ENCODE peak calls at places on chromosomes 16 and 17, in four cellular contexts. O is HepG2, H is A549, V is K562. C is an unnamed sample.
A peak's percentile ranks its signal among the peaks of the same experiment; 100 is the strongest.

GRCh38 chr16:10314811-10315210 is 71.0 kb upstream of the ATF7IP2 start:
- DNase-seq in O (peak; percentile 65), H (no peak), V (peak; percentile 42), C (no peak)

GRCh38 chr17:40450175-40450574 is 6.9 kb downstream of the IGFBP4 start:
- DNase-seq in O (peak; percentile 54), H (peak; percentile 81), V (peak; percentile 80), C (no peak)

GRCh38 chr17:21131090-21131616 is 4.4 kb downstream of the DHRS7B start:
- DNase-seq in O (no peak), H (no peak), V (peak; percentile 72), C (no peak)

GRCh38 chr17:42559076-42559475 is 2.9 kb upstream of the COASY start:
- DNase-seq in O (no peak), H (no peak), V (no peak), C (no peak)

GRCh38 chr17:40122466-40122943 is 734 bp downstream of the MSL1 start:
- DNase-seq in O (no peak), H (peak; percentile 69), V (peak; percentile 55), C (no peak)

GRCh38 chr17:75472119-75472518 is 15.7 kb downstream of the TMEM94 start:
- DNase-seq in O (no peak), H (no peak), V (peak; percentile 28), C (no peak)

GRCh38 chr16:12127244-12127643 is 150.7 kb downstream of the SNX29 start:
- DNase-seq in O (no peak), H (no peak), V (no peak), C (no peak)

GRCh38 chr16:588639-588888 is 1.3 kb upstream of the RAB40C start:
- DNase-seq in O (no peak), H (no peak), V (peak; percentile 64), C (no peak)

GRCh38 chr16:68790130-68790761 is 53.1 kb upstream of the TANGO6 start:
- DNase-seq in O (peak; percentile 96), H (peak; percentile 70), V (no peak), C (no peak)

GRCh38 chr17:63246344-63246743 is 199.8 kb downstream of the CYB561 start:
- DNase-seq in O (no peak), H (no peak), V (no peak), C (no peak)

GRCh38 chr16:28987170-28987853 is 2.5 kb downstream of the LAT start:
- DNase-seq in O (no peak), H (no peak), V (no peak), C (no peak)

GRCh38 chr17:73586921-73587680 is 57.1 kb downstream of the SDK2 start:
- DNase-seq in O (peak; percentile 41), H (peak; percentile 33), V (peak; percentile 53), C (no peak)

GRCh38 chr17:58318065-58318481 is 10.5 kb downstream of the TSPOAP1 start:
- DNase-seq in O (no peak), H (no peak), V (no peak), C (no peak)

GRCh38 chr16:13702614-13703013 is 217.3 kb upstream of the ERCC4 start:
- DNase-seq in O (no peak), H (no peak), V (no peak), C (no peak)

GRCh38 chr16:58098207-58099096 is 30.7 kb downstream of the CFAP20 start:
- DNase-seq in O (no peak), H (no peak), V (no peak), C (no peak)

GRCh38 chr16:88691924-88692560 is 5.7 kb upstream of the SNAI3 start:
- DNase-seq in O (no peak), H (no peak), V (no peak), C (no peak)

GRCh38 chr16:3216263-3216640 is 18.7 kb downstream of the ZNF200 start:
- DNase-seq in O (no peak), H (no peak), V (no peak), C (no peak)
- TF ChIP-seq POLR2AphosphoS2 in O (no peak), H (no peak), V (no peak), C (no peak)

GRCh38 chr17:19336938-19337711 is 25.4 kb downstream of the B9D1 start:
- DNase-seq in O (peak; percentile 68), H (no peak), V (peak; percentile 26), C (no peak)

GRCh38 chr17:19334331-19334730 is 28.2 kb downstream of the B9D1 start:
- DNase-seq in O (no peak), H (no peak), V (no peak), C (no peak)

GRCh38 chr17:19337712-19338023 is 24.9 kb downstream of the B9D1 start:
- DNase-seq in O (peak; percentile 41), H (no peak), V (no peak), C (no peak)

GRCh38 chr17:19338031-19338990 is 24.2 kb downstream of the B9D1 start:
- DNase-seq in O (peak; percentile 97), H (peak; percentile 82), V (peak; percentile 50), C (no peak)

GRCh38 chr17:19335951-19336631 is 26.4 kb downstream of the B9D1 start:
- DNase-seq in O (no peak), H (no peak), V (no peak), C (no peak)
- TF ChIP-seq POLR2AphosphoS2 in O (no peak), H (no peak), V (no peak), C (no peak)

GRCh38 chr17:78884876-78885667 is 17.9 kb downstream of the CEP295NL start:
- DNase-seq in O (no peak), H (no peak), V (no peak), C (no peak)

GRCh38 chr17:78882546-78883089 is 20.4 kb downstream of the CEP295NL start:
- DNase-seq in O (no peak), H (no peak), V (no peak), C (no peak)

GRCh38 chr17:78883090-78883532 is 19.9 kb downstream of the CEP295NL start:
- DNase-seq in O (peak; percentile 92), H (peak; percentile 98), V (peak; percentile 78), C (no peak)

GRCh38 chr17:78884148-78884870 is 18.7 kb downstream of the CEP295NL start:
- DNase-seq in O (no peak), H (no peak), V (no peak), C (no peak)

DNA sequence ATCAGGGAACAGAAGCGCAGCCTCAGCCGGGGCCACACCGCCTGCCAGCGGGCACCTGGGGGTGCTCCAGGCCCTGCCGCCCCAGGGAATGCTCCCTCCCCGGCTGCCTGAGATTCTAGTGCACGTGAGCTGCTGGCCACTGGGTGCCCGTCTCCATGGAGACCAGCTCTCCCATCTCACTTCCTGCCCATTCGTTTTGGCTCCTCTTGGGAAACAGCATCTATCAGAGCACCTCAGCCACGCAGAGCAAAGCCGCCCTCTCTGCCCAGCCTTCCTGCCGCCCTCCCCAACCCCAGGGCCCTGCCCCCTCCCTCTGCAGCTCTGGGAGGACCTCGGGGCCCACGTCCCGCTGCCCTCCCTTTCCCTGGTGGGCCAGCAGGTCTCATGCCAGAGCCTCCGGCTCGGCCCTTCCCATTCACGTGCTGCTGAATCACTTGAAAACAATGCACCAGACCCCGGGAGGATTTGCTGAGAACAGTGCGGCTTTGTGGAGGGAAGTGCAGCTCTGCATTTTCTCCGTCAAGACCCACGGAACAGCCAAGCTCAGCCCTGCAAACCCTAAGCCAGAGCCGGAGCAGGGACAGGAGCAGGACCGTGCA is 19.4 kb downstream of the CEP295NL start:
- DNase-seq in O (peak; percentile 89), H (peak; percentile 98), V (no peak), C (no peak)
- TF ChIP-seq POLR2AphosphoS2 in O (no peak), H (no peak), V (no peak), C (no peak)

DNA sequence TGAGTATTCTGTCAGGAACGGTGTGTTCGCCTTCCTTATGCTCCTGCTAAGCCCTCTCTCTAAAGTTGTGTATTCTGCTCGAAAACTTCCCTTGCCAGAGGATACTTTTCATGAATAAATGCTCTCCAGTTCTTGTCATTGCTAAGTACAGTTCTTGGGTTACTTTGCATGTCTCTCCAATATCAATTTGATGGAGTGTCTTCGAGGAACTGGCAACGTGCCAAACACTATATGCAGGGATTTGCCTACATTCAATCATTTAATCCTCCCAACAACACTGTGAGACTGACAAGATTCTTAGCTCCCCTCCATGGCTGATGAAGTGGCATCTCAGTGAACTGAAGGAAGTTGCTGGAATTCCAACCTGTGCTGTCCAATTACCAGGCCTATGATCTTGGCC is 19.7 kb upstream of the CRISPLD2 start:
- DNase-seq in O (no peak), H (no peak), V (no peak), C (no peak)
- TF ChIP-seq POLR2AphosphoS2 in O (no peak), H (no peak), V (no peak), C (no peak)

GRCh38 chr17:81330884-81331245 is 35.8 kb upstream of the SLC38A10 start:
- DNase-seq in O (no peak), H (no peak), V (no peak), C (no peak)

GRCh38 chr17:81328489-81328888 is 33.4 kb upstream of the SLC38A10 start:
- DNase-seq in O (no peak), H (no peak), V (no peak), C (no peak)

GRCh38 chr17:81329927-81330883 is 35.1 kb upstream of the SLC38A10 start:
- DNase-seq in O (peak; percentile 69), H (peak; percentile 71), V (no peak), C (no peak)

GRCh38 chr17:81329279-81329926 is 34.3 kb upstream of the SLC38A10 start:
- DNase-seq in O (peak; percentile 79), H (peak; percentile 99), V (peak; percentile 58), C (no peak)

DNA sequence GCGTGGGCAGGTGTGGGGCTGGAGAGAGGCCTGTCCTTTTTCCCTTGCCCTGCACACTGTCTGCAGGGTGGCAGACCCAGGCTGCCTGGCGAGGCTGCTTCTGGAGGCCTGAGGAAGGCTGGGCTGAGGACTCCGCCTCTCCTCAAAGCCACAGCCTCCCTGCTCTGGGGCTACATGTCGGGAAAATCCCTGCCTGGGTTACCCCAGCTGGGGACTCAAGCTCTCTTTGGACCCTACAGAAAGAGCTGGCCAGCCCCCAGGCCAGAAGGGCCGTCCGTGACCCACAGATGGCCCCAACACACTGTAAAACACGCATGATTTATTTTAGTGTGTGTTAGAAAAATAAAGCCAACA is 33.8 kb upstream of the SLC38A10 start:
- DNase-seq in O (no peak), H (peak; percentile 50), V (no peak), C (no peak)
- TF ChIP-seq POLR2AphosphoS2 in O (no peak), H (no peak), V (no peak), C (no peak)

DNA sequence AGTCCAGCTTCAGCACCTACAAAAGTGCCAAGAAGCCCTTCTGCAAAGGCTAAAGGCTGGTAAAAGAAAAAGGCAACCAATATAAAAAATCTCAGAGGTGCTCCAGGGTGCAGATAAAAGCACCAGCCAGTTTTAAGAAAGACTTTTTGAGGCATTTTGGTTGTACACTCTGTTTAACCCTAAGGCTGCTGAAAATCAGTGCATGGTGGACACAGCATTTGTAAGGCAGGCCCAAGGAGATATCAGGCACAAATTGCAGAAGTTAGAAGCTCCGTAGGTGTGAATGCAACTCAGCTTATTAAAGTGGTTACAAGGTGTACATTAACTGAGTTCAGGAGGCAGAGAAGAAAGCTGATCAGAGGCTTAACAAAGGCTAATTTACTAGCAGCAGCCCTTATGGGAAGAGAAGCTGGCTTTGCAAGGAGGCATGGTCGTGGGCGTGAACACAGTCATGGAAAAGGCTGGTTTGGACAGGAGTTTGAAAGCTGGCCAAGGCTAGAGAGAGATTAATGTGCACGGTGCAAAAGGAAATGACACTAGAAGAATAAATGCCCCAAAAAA is 21.1 kb downstream of the ACSM1 start:
- DNase-seq in O (no peak), H (no peak), V (peak; percentile 20), C (peak; percentile 3)
- TF ChIP-seq POLR2AphosphoS2 in O (no peak), H (no peak), V (no peak), C (no peak)